ENCODE peak calls at places on chromosomes 13 and 19, in six cellular contexts. T is aorta; R is body of pancreas; Y is IMR-90; M is CD8-positive, alpha-beta memory T cell; Q is left ventricle myocardium inferior. C is an unnamed sample.

GRCh38 chr13:21012211-21012610 is 49.2 kb downstream of the LATS2 start:
- DNase-seq in Y (peak; percentile 93), M (no peak), T (no peak), R (no peak), Q (no peak), C (no peak)

GRCh38 chr19:2507109-2507508 is 31.2 kb downstream of the GADD45B start:
- DNase-seq in R (peak; percentile 85), Y (peak; percentile 89), M (peak; percentile 57), Q (no peak), T (no peak), C (no peak)

GRCh38 chr13:98873377-98874028 is 104.4 kb downstream of the DOCK9 start:
- DNase-seq in Y (no peak), T (no peak), M (no peak), R (no peak), Q (no peak), C (no peak)

GRCh38 chr13:43005460-43006236 is 13.6 kb upstream of the EPSTI1 start:
- DNase-seq in Y (peak; percentile 32), R (no peak), Q (no peak), M (no peak), T (no peak), C (no peak)

GRCh38 chr13:85657942-85658341 is 141.3 kb downstream of the SLITRK6 start:
- DNase-seq in Q (no peak), T (no peak), Y (no peak), R (no peak), M (no peak), C (no peak)

GRCh38 chr13:44971656-44972595 is 17.3 kb downstream of the NUFIP1 start:
- DNase-seq in Y (peak; percentile 68), R (no peak), T (no peak), Q (no peak), M (no peak), C (no peak)

GRCh38 chr19:39212377-39212742 is 8.3 kb upstream of the SYCN start:
- DNase-seq in M (peak; percentile 74), Q (peak; percentile 24), R (peak; percentile 28), Y (no peak), T (no peak), C (peak; percentile 72)

GRCh38 chr19:40392894-40393517 is 3.0 kb upstream of the HIPK4 start:
- DNase-seq in M (no peak), R (peak; percentile 25), Q (no peak), Y (no peak), T (no peak), C (peak; percentile 80)

GRCh38 chr13:48976677-48977625 is 1.2 kb downstream of the FNDC3A start:
- DNase-seq in R (peak; percentile 94), M (no peak), Q (no peak), Y (no peak), T (no peak), C (no peak)

GRCh38 chr13:40665061-40665753 is 1.2 kb downstream of the FOXO1 start:
- DNase-seq in T (peak; percentile 82), Y (no peak), M (peak; percentile 48), R (peak; percentile 45), Q (peak; percentile 54), C (peak; percentile 80)

GRCh38 chr19:35879770-35880317 is 11.5 kb downstream of the APLP1 start:
- DNase-seq in T (peak; percentile 97), Q (peak; percentile 92), M (peak; percentile 82), Y (peak; percentile 89), R (peak; percentile 97), C (peak; percentile 95)

GRCh38 chr13:41468631-41469030 is 11.3 kb downstream of the RGCC start:
- DNase-seq in Y (no peak), T (no peak), Q (no peak), M (no peak), R (no peak), C (no peak)

GRCh38 chr13:105278797-105279425 is 1256.6 kb downstream of the EFNB2 start:
- DNase-seq in Y (no peak), Q (no peak), M (no peak), T (no peak), R (no peak), C (no peak)

GRCh38 chr13:75596657-75597182 is 39.4 kb upstream of the LMO7 start:
- DNase-seq in Q (no peak), Y (no peak), R (no peak), T (no peak), M (no peak), C (no peak)

GRCh38 chr19:47229674-47230121 is 1.3 kb downstream of the BBC3 start:
- DNase-seq in Q (no peak), T (no peak), R (no peak), Y (peak; percentile 37), M (no peak), C (no peak)

GRCh38 chr13:42832341-42833153 is 51.2 kb downstream of the FAM216B start:
- DNase-seq in Y (peak; percentile 94), M (no peak), T (no peak), Q (no peak), R (peak; percentile 41), C (no peak)

GRCh38 chr19:33399745-33400681 is 26.5 kb downstream of the CEBPG start:
- DNase-seq in T (peak; percentile 66), M (peak; percentile 24), R (no peak), Q (no peak), Y (no peak), C (peak; percentile 59)

GRCh38 chr13:48110132-48110868 is 15.4 kb upstream of the MED4 start:
- DNase-seq in Q (no peak), T (no peak), Y (no peak), R (no peak), M (no peak), C (no peak)

GRCh38 chr13:108086678-108087077 is 128.7 kb downstream of the LIG4 start:
- DNase-seq in M (no peak), Y (peak; percentile 46), R (peak; percentile 6), T (no peak), Q (no peak), C (no peak)

GRCh38 chr19:46635920-46636761 is at the start of gene GNG8:
- DNase-seq in Y (no peak), R (no peak), Q (no peak), M (no peak), T (no peak), C (no peak)

GRCh38 chr13:73482556-73482955 is 423.8 kb downstream of the KLF5 start:
- DNase-seq in Y (no peak), M (no peak), Q (no peak), T (no peak), R (no peak), C (no peak)

GRCh38 chr19:17079710-17080440 is 4.3 kb downstream of the MYO9B start:
- DNase-seq in Q (peak; percentile 61), T (peak; percentile 91), M (peak; percentile 87), R (peak; percentile 65), Y (peak; percentile 99), C (no peak)

GRCh38 chr13:65914707-65915106 is 1315.4 kb downstream of the PCDH9 start:
- DNase-seq in Q (no peak), R (no peak), T (no peak), Y (peak; percentile 72), M (no peak), C (no peak)

GRCh38 chr13:42007844-42008243 is 40.6 kb upstream of the DGKH start:
- DNase-seq in T (no peak), Y (peak; percentile 79), M (no peak), Q (no peak), R (no peak), C (no peak)

GRCh38 chr13:51364404-51365008 is 25.0 kb downstream of the SERPINE3 start:
- DNase-seq in T (no peak), Y (peak; percentile 79), R (no peak), Q (no peak), M (no peak), C (no peak)

GRCh38 chr19:58563034-58563573 is 4.7 kb upstream of the UBE2M start:
- DNase-seq in T (peak; percentile 81), Y (no peak), R (peak; percentile 38), Q (peak; percentile 23), M (no peak), C (peak; percentile 72)

GRCh38 chr19:19568802-19569756 is 31.0 kb downstream of the CILP2 start:
- DNase-seq in T (no peak), Q (no peak), M (no peak), R (no peak), Y (peak; percentile 67), C (no peak)

GRCh38 chr19:34254552-34255432 is at the start of gene GARRE1:
- DNase-seq in T (peak; percentile 80), Q (peak; percentile 45), Y (peak; percentile 24), R (peak; percentile 89), M (peak; percentile 89), C (peak; percentile 84)

GRCh38 chr19:52789440-52789839 is 2.8 kb upstream of the ZNF600 start:
- DNase-seq in Q (no peak), T (no peak), R (no peak), M (no peak), Y (no peak), C (no peak)

GRCh38 chr19:52785506-52785905 is 1.1 kb downstream of the ZNF600 start:
- DNase-seq in T (no peak), R (no peak), M (no peak), Y (no peak), Q (no peak), C (peak; percentile 3)

GRCh38 chr19:52786078-52786463 is 520 bp downstream of the ZNF600 start:
- DNase-seq in T (no peak), Q (no peak), Y (no peak), M (no peak), R (peak; percentile 5), C (peak; percentile 65)
- H3K27ac ChIP-seq in T (no peak overlapping the region), Q (peak overlapping the region; percentile 73), Y (no peak overlapping the region), M (peak overlapping the region; percentile 61), R (peak overlapping the region; percentile 73), C (peak overlapping the region; percentile 82)

DNA sequence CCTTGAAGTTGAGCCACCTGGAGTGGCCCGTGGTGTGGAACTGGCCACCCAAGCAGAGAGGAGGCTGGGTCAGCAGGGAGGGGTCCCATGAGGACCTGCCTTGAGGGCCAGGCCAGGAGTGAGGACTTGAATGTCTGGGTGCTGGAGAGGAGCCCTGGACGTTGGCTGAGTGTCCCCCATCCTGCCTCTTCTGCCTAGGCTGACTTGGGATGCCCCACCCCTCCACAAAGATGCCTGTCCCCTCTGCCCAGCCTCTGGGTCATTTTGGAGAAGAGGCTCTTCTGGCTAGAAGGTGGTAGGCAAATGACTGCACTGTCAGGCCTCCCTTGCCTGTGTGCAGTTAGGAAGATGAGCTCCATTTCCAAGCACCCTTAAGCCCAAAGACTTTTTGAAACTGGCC is 1.7 kb downstream of the SSBP4 start:
- DNase-seq in Q (no peak), R (no peak), T (no peak), Y (no peak), M (peak; percentile 41), C (no peak)
- H3K4me3 ChIP-seq in Q (peak overlapping the region; percentile 86), R (no peak overlapping the region), T (no peak overlapping the region), Y (no peak overlapping the region), M (peak overlapping the region; percentile 47), C (peak overlapping the region; percentile 72)

DNA sequence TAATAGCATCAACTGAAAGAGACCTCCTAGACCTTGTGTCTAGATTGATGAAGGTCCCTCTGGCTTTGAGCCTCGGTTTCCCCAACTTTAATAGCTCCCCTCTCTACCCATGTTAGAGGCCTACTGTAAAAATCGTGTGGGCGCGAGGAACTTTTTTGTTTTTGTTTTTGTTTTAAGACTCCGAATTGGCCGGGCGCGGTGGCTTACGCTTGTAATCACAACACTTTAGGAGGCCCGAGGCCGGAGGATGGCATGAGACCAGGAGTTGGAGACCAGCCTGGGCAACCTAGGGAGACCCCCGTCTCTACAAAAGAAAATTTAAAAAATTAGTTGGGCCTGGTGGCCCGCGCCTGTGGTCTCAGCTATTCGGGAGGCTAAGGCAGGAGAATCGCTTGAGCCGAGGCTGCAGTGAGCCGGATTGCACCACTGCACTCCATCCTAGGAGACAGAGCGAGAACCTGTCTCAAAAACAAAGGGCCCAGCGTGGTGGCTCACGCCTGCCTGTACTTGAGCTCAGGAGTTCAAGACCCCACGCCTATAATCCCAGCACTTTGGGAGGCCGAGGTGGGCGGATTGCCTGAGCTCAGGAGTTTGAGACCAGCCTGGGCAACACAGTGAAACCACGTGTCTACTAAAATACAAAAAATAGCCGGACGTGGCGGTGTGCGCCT is 858 bp upstream of the PPP6R1 start:
- DNase-seq in Q (no peak), M (no peak), Y (no peak), T (no peak), R (no peak), C (no peak)
- H3K27ac ChIP-seq in Q (peak overlapping the region; percentile 90), M (peak overlapping the region; percentile 91), Y (peak overlapping the region; percentile 78), T (peak overlapping the region; percentile 50), R (peak overlapping the region; percentile 86), C (peak overlapping the region; percentile 92)

GRCh38 chr13:112567161-112567862 is 20.6 kb downstream of the TUBGCP3 start:
- DNase-seq in Y (peak; percentile 66), T (no peak), M (no peak), R (no peak), Q (no peak), C (no peak)
- H3K4me3 ChIP-seq in Y (no peak overlapping the region), T (no peak overlapping the region), M (no peak overlapping the region), R (no peak overlapping the region), Q (no peak overlapping the region), C (no peak overlapping the region)